ENCODE peak calls at places on chromosomes 4 and X, in six cellular contexts. Z is A549, X is GM12878, C is K562, O is SK-N-SH, L is HepG2. V is an unnamed sample.

GRCh38 chr4:111020961-111021360 is 398.1 kb upstream of the PITX2 start:
- DNase-seq in L (no peak), X (no peak), C (no peak), Z (no peak), O (no peak), V (no peak)

GRCh38 chrX:15971696-15972095 is 117.1 kb upstream of the AP1S2 start:
- DNase-seq in L (no peak), X (no peak), C (no peak), O (no peak), Z (no peak), V (no peak)

GRCh38 chr4:8148785-8149435 is 9.7 kb downstream of the ABLIM2 start:
- DNase-seq in X (no peak), O (no peak), Z (no peak), C (no peak), L (no peak), V (no peak)

GRCh38 chrX:68929332-68930150 is 100.7 kb downstream of the EFNB1 start:
- DNase-seq in L (no peak), O (no peak), Z (peak), C (no peak), X (no peak), V (peak)

GRCh38 chr4:106358899-106359298 is 9.7 kb downstream of the GIMD1 start:
- DNase-seq in X (no peak), C (no peak), L (no peak), Z (no peak), O (no peak), V (peak)

GRCh38 chrX:68942797-68943196 is 114.0 kb downstream of the EFNB1 start:
- DNase-seq in L (no peak), C (peak), O (no peak), X (no peak), Z (no peak), V (no peak)

GRCh38 chr4:140603286-140603685 is 34.5 kb upstream of the UCP1 start:
- DNase-seq in Z (no peak), C (no peak), X (no peak), L (no peak), O (no peak), V (no peak)

GRCh38 chr4:40553995-40554394 is 75.7 kb downstream of the RBM47 start:
- DNase-seq in O (no peak), Z (no peak), X (no peak), C (no peak), L (no peak), V (no peak)

GRCh38 chr4:78534286-78534955 is 17.1 kb upstream of the ANXA3 start:
- DNase-seq in Z (no peak), O (no peak), C (no peak), X (no peak), L (peak), V (peak)

GRCh38 chr4:40750461-40751258 is 905 bp downstream of the NSUN7 start:
- DNase-seq in C (no peak), O (peak), X (no peak), L (no peak), Z (no peak), V (no peak)

GRCh38 chr4:176635372-176636261 is 157.1 kb downstream of the VEGFC start:
- DNase-seq in O (no peak), Z (peak), X (no peak), C (no peak), L (no peak), V (peak)

GRCh38 chr4:123399638-123400358 is 3.2 kb downstream of the SPRY1 start:
- DNase-seq in C (no peak), Z (no peak), O (no peak), X (no peak), L (no peak), V (no peak)

GRCh38 chrX:120761810-120762209 is 113.9 kb downstream of the CT47B1 start:
- DNase-seq in O (no peak), X (no peak), Z (peak), C (no peak), L (peak), V (peak)

GRCh38 chrX:29274517-29274916 is 687.3 kb downstream of the IL1RAPL1 start:
- DNase-seq in L (no peak), X (no peak), O (no peak), Z (no peak), C (no peak), V (no peak)

GRCh38 chrX:1784773-1785172 is 169.9 kb downstream of the ASMT start:
- DNase-seq in L (no peak), X (no peak), C (peak), Z (no peak), O (no peak), V (no peak)

GRCh38 chr4:113052379-113052951 is 3.0 kb downstream of the ANK2 start:
- DNase-seq in L (no peak), O (no peak), C (no peak), Z (no peak), X (peak), V (peak)

GRCh38 chrX:154327026-154327820 is 31.6 kb downstream of the TKTL1 start:
- DNase-seq in Z (no peak), X (no peak), L (no peak), O (no peak), C (no peak), V (no peak)

GRCh38 chr4:4780634-4781287 is 78.7 kb upstream of the MSX1 start:
- DNase-seq in O (peak), Z (peak), C (no peak), X (no peak), L (no peak), V (peak)

GRCh38 chr4:16199132-16199531 is 27.1 kb downstream of the TAPT1 start:
- DNase-seq in C (no peak), L (peak), Z (peak), O (peak), X (no peak), V (peak)

GRCh38 chr4:94889961-94890360 is 132.2 kb downstream of the BMPR1B start:
- DNase-seq in Z (no peak), L (no peak), O (no peak), X (no peak), C (no peak), V (peak)

GRCh38 chr4:70187216-70187615 is 8.3 kb upstream of the ODAM start:
- DNase-seq in Z (no peak), L (peak), O (no peak), X (no peak), C (no peak), V (no peak)

GRCh38 chr4:159041058-159042034 is 61.5 kb upstream of the RAPGEF2 start:
- DNase-seq in Z (no peak), C (no peak), L (no peak), O (no peak), X (no peak), V (no peak)

GRCh38 chrX:80022363-80023031 is 7.9 kb downstream of the TBX22 start:
- DNase-seq in C (no peak), O (peak), Z (no peak), L (no peak), X (no peak), V (no peak)

GRCh38 chrX:69287025-69287540 is 121.8 kb upstream of the PJA1 start:
- DNase-seq in O (no peak), Z (no peak), L (no peak), C (no peak), X (no peak), V (no peak)

GRCh38 chr4:167032876-167033275 is 201.4 kb downstream of the SPOCK3 start:
- DNase-seq in C (no peak), Z (no peak), X (no peak), L (no peak), O (no peak), V (peak)

GRCh38 chrX:39957816-39958561 is 139.8 kb downstream of the BCOR start:
- DNase-seq in O (no peak), C (no peak), L (no peak), Z (no peak), X (no peak), V (peak)

GRCh38 chrX:118345045-118345400 is 883 bp upstream of the WDR44 start:
- DNase-seq in X (no peak), Z (no peak), L (no peak), O (no peak), C (no peak), V (no peak)

GRCh38 chr4:113810906-113811305 is 49.4 kb upstream of the CAMK2D start:
- DNase-seq in Z (no peak), C (no peak), O (no peak), X (no peak), L (no peak), V (peak)

GRCh38 chrX:100895365-100896075 is 21.4 kb upstream of the NOX1 start:
- DNase-seq in X (no peak), Z (peak), L (peak), C (no peak), O (peak), V (peak)

GRCh38 chr4:187019896-187020295 is 296.2 kb upstream of the FAT1 start:
- DNase-seq in O (no peak), L (no peak), C (no peak), X (no peak), Z (no peak), V (no peak)

GRCh38 chrX:31590581-31591113 is 518.8 kb upstream of the FTHL17 start:
- DNase-seq in X (no peak), O (no peak), Z (no peak), C (peak), L (peak), V (peak)

GRCh38 chrX:2262679-2263055 is 238.1 kb downstream of the DHRSX start:
- DNase-seq in Z (no peak), O (no peak), C (no peak), L (no peak), X (no peak), V (no peak)

GRCh38 chrX:906586-906985 is 276.0 kb downstream of the SHOX start:
- DNase-seq in L (no peak), X (no peak), O (no peak), C (no peak), Z (no peak), V (no peak)

GRCh38 chr4:8219236-8219635 is 20.1 kb downstream of the SH3TC1 start:
- DNase-seq in O (peak), X (no peak), C (no peak), Z (no peak), L (no peak), V (no peak)

GRCh38 chrX:3415011-3415410 is 68.6 kb upstream of the MXRA5 start:
- DNase-seq in C (no peak), O (no peak), L (no peak), Z (no peak), X (no peak), V (no peak)

GRCh38 chrX:41384041-41384705 is 50.2 kb downstream of the DDX3X start:
- DNase-seq in L (no peak), C (peak), X (no peak), Z (peak), O (no peak), V (peak)

GRCh38 chr4:37132351-37132989 is 112.1 kb upstream of the NWD2 start:
- DNase-seq in O (peak), Z (no peak), L (no peak), X (no peak), C (peak), V (no peak)

DNA sequence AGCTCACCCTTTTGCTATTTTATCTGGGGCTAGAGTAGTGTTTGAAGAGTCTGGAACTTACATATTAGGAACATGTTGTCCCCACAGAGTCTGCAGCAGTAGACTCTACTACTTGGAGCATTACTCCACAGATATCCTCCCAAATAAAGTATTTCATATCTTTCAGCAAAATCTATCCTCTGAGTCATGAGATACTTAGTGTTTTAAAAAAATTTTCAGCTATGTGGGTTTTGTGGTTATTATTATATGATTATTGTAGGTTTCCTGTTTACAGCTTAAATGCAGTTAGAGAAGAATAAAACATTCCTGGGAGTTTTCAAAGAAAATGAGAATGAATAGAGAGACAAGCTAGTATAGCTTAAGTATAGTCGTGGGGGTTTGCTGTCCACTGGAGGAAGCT is 30.9 kb downstream of the PAGE2 start:
- DNase-seq in C (no peak), Z (no peak), X (no peak), O (no peak), L (no peak), V (peak)
- TF ChIP-seq SMC3 in C (no peak), Z (no peak), X (no peak), O (no peak), L (no peak), V (no peak)

DNA sequence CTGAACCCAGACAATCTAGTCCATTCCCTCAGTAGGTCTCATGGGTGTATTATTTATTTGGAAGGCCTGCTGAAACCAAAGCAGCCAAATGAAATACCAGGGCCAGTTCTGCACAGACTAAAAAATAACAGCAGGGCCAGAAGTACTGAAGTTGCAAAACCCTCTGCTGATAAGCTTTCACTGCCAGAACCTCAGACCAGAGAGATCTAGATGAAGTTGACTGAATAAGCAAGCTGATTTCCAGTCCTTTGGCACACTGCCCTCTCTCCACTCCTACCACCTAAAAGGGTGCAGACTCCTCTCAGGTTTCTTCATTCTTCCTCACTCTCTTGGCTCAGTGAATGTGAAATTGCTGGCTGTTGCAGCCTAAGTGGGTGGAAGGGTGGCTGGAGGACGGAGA is 276.7 kb upstream of the KLF3 start:
- DNase-seq in O (peak), C (no peak), L (peak), X (no peak), Z (no peak), V (peak)
- TF ChIP-seq SMC3 in O (no peak), C (no peak), L (no peak), X (no peak), Z (no peak), V (no peak)

GRCh38 chrX:103730147-103730546 is 19.4 kb downstream of the TMEM31 start:
- DNase-seq in X (no peak), C (no peak), L (no peak), O (no peak), Z (no peak), V (no peak)

GRCh38 chrX:103734125-103734760 is 23.5 kb downstream of the TMEM31 start:
- DNase-seq in C (no peak), X (no peak), Z (no peak), L (no peak), O (no peak), V (peak)

GRCh38 chrX:103729015-103729414 is 18.3 kb downstream of the TMEM31 start:
- DNase-seq in O (no peak), X (no peak), L (no peak), Z (no peak), C (no peak), V (no peak)

GRCh38 chrX:103733017-103733416 is 22.3 kb downstream of the TMEM31 start:
- DNase-seq in X (no peak), C (no peak), O (no peak), L (no peak), Z (no peak), V (no peak)

GRCh38 chrX:103730746-103731508 is 20.2 kb downstream of the TMEM31 start:
- DNase-seq in O (no peak), Z (no peak), L (no peak), X (no peak), C (no peak), V (peak)
- TF ChIP-seq SMC3 in O (no peak), Z (no peak), L (no peak), X (no peak), C (no peak), V (no peak)

DNA sequence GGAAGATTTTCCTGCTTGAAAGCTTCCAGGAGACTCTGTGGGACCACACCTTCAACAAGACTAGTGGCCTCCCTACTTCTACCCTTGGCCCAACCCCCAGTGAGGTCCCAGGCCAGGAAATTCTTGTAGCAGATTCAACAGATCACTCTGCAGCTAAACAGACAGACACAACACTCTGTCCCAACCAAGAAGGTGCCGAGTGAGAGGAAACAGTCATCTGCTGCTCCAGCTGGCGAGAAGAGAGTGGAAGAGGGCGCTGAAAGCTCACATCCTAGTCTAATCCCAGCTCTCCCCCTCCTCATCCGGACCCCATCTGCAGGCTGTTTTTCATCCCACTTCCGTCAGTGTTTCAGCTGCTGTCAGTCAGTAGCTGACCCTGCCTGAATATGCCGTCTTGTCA is 63.3 kb downstream of the CHRDL1 start:
- DNase-seq in X (no peak), O (no peak), C (no peak), L (no peak), Z (no peak), V (no peak)
- TF ChIP-seq SMC3 in X (no peak), O (no peak), C (no peak), L (no peak), Z (no peak), V (no peak)

GRCh38 chr4:804804-805203 is 21.1 kb downstream of the CPLX1 start:
- DNase-seq in L (no peak), Z (no peak), C (no peak), O (no peak), X (no peak), V (no peak)

GRCh38 chr4:813900-814299 is 12.0 kb downstream of the CPLX1 start:
- DNase-seq in Z (no peak), X (no peak), C (no peak), O (no peak), L (peak), V (no peak)

GRCh38 chr4:803884-804283 is 22.0 kb downstream of the CPLX1 start:
- DNase-seq in L (no peak), C (no peak), Z (no peak), O (no peak), X (no peak), V (no peak)

GRCh38 chr4:807792-808191 is 18.1 kb downstream of the CPLX1 start:
- DNase-seq in O (no peak), Z (no peak), L (no peak), C (no peak), X (no peak), V (no peak)

GRCh38 chr4:808860-809570 is 16.9 kb downstream of the CPLX1 start:
- DNase-seq in L (no peak), O (no peak), Z (no peak), X (no peak), C (no peak), V (no peak)
- TF ChIP-seq SMC3 in L (no peak), O (no peak), Z (no peak), X (no peak), C (no peak), V (no peak)

GRCh38 chr4:156378053-156378665 is 424.5 kb upstream of the CTSO start:
- DNase-seq in O (peak), X (no peak), Z (peak), C (no peak), L (peak), V (peak)
- TF ChIP-seq SMC3 in O (peak), X (peak), Z (no peak), C (no peak), L (peak), V (peak)

DNA sequence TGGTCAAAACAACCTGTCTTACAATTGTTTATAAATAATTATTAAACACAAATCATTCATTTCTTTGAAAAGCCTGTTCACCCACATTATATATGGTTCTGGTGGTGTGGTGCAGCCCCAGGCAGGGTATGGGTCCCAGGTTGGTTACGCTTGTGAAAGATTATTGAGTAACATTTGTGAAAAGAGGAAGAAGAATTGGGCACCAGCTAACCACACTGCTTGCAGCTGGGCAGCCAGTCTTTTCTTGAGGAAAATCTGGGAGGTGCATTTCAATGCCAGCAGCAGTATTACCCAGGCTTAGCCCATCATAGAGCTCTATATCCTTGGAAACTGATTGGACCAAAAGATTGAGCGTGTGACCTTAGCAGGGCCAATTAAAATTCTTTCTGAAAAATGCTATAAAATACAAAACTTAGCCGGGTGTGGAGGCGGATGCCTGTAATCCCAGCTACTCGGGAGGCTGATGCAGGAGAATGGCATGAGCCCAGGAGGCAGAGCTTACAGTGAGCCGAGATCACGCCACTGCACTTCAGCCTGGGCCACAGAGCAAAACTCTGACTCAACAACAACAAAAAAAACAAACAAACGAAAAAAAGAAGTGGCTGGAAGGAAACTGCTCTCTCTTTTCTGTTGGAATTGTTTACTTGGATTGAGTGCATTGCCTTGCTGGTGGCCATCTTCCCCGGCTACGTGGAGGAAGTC is 9.7 kb upstream of the PLAC8 start:
- DNase-seq in X (no peak), C (no peak), Z (no peak), L (no peak), O (no peak), V (peak)
- TF ChIP-seq SMC3 in X (no peak), C (no peak), Z (no peak), L (no peak), O (no peak), V (no peak)

GRCh38 chr4:153781717-153782416 is 7.0 kb downstream of the SFRP2 start:
- DNase-seq in Z (no peak), O (no peak), L (no peak), C (no peak), X (no peak), V (peak)
- TF ChIP-seq SMC3 in Z (no peak), O (no peak), L (no peak), C (no peak), X (no peak), V (no peak)